ENCODE peak calls at places on chromosome 2, in four cellular contexts. V is K562, N is dorsolateral prefrontal cortex, H is HCT116. I is an unnamed sample.
A peak's percentile ranks its signal among the peaks of the same experiment; 100 is the strongest.

GRCh38 chr2:204060896-204061640 is 124.5 kb downstream of the ICOS start:
- DNase-seq in V (no peak), N (no peak), H (no peak), I (no peak)

GRCh38 chr2:88199912-88200682 is 30.0 kb downstream of the THNSL2 start:
- DNase-seq in V (peak; percentile 40), N (no peak), H (no peak), I (peak; percentile 88)

GRCh38 chr2:235729182-235729929 is 235.5 kb downstream of the AGAP1 start:
- DNase-seq in V (no peak), N (no peak), H (no peak), I (no peak)

GRCh38 chr2:138219961-138220360 is 255.7 kb downstream of the HNMT start:
- DNase-seq in V (no peak), N (no peak), H (no peak), I (no peak)

GRCh38 chr2:42659601-42660000 is 91.2 kb downstream of the MTA3 start:
- DNase-seq in V (no peak), N (no peak), H (no peak), I (no peak)

GRCh38 chr2:169714699-169715098 is 18.9 kb upstream of the KLHL23 start:
- DNase-seq in V (no peak), N (no peak), H (no peak), I (no peak)

GRCh38 chr2:43611987-43612894 is 16.4 kb upstream of the THADA start:
- DNase-seq in V (peak; percentile 81), N (peak; percentile 18), H (peak; percentile 74), I (no peak)

GRCh38 chr2:129912066-129912820 is 67.2 kb upstream of the RAB6C start:
- DNase-seq in V (no peak), N (no peak), H (no peak), I (peak; percentile 16)

GRCh38 chr2:104768694-104769093 is 85.2 kb upstream of the POU3F3 start:
- DNase-seq in V (no peak), N (no peak), H (no peak), I (no peak)

GRCh38 chr2:202030676-202031075 is 3.0 kb upstream of the FZD7 start:
- DNase-seq in V (no peak), N (no peak), H (no peak), I (no peak)

GRCh38 chr2:225526731-225527427 is 127.4 kb downstream of the NYAP2 start:
- DNase-seq in V (no peak), N (peak; percentile 9), H (no peak), I (no peak)

GRCh38 chr2:53403836-53404413 is 363.7 kb upstream of the CHAC2 start:
- DNase-seq in V (no peak), N (no peak), H (peak; percentile 74), I (no peak)

GRCh38 chr2:15959331-15960153 is 19.2 kb downstream of the MYCN start:
- DNase-seq in V (no peak), N (no peak), H (no peak), I (no peak)

GRCh38 chr2:152743004-152743403 is 24.6 kb downstream of the ARL6IP6 start:
- DNase-seq in V (peak; percentile 20), N (no peak), H (peak; percentile 8), I (no peak)

GRCh38 chr2:191917430-191917881 is 70.6 kb upstream of the CAVIN2 start:
- DNase-seq in V (no peak), N (no peak), H (no peak), I (no peak)

GRCh38 chr2:241514545-241514944 is 6.2 kb upstream of the STK25 start:
- DNase-seq in V (no peak), N (no peak), H (no peak), I (no peak)

GRCh38 chr2:225893151-225893550 is 493.6 kb downstream of the NYAP2 start:
- DNase-seq in V (no peak), N (no peak), H (no peak), I (no peak)

GRCh38 chr2:109380502-109381326 is 233.1 kb downstream of the SEPTIN10 start:
- DNase-seq in V (no peak), N (peak; percentile 2), H (no peak), I (peak; percentile 10)

GRCh38 chr2:200615247-200615646 is 29.4 kb downstream of the AOX1 start:
- DNase-seq in V (no peak), N (no peak), H (no peak), I (no peak)

GRCh38 chr2:100832885-100833284 is 12.9 kb downstream of the NPAS2 start:
- DNase-seq in V (no peak), N (no peak), H (no peak), I (no peak)

GRCh38 chr2:64634338-64635267 is 19.1 kb downstream of the SERTAD2 start:
- DNase-seq in V (peak; percentile 29), N (no peak), H (no peak), I (no peak)

GRCh38 chr2:65228249-65228750 is 669 bp downstream of the ACTR2 start:
- DNase-seq in V (no peak), N (no peak), H (no peak), I (no peak)

GRCh38 chr2:217964658-217965161 is 38.1 kb downstream of the TNS1 start:
- DNase-seq in V (no peak), N (no peak), H (no peak), I (no peak)

GRCh38 chr2:144693179-144693578 is 173.3 kb upstream of the ZEB2 start:
- DNase-seq in V (no peak), N (no peak), H (no peak), I (no peak)

GRCh38 chr2:144325086-144325485 is 194.8 kb downstream of the ZEB2 start:
- DNase-seq in V (no peak), N (no peak), H (no peak), I (no peak)

GRCh38 chr2:46269545-46270273 is 27.5 kb upstream of the EPAS1 start:
- DNase-seq in V (peak; percentile 59), N (no peak), H (no peak), I (no peak)

GRCh38 chr2:46266134-46266533 is 31.1 kb upstream of the EPAS1 start:
- DNase-seq in V (no peak), N (no peak), H (no peak), I (no peak)

GRCh38 chr2:46268986-46269385 is 28.2 kb upstream of the EPAS1 start:
- DNase-seq in V (no peak), N (no peak), H (no peak), I (no peak)

GRCh38 chr2:46268196-46268595 is 29.0 kb upstream of the EPAS1 start:
- DNase-seq in V (no peak), N (no peak), H (no peak), I (no peak)

GRCh38 chr2:46267616-46268015 is 29.6 kb upstream of the EPAS1 start:
- DNase-seq in V (no peak), N (no peak), H (no peak), I (no peak)
- H3K27ac ChIP-seq in V (no peak overlapping the region), N (no peak overlapping the region), H (no peak overlapping the region), I (peak overlapping the region; percentile 9)

GRCh38 chr2:47150175-47150574 is 4.9 kb downstream of the STPG4 start:
- DNase-seq in V (no peak), N (no peak), H (no peak), I (no peak)

GRCh38 chr2:47158576-47158975 is 3.5 kb upstream of the STPG4 start:
- DNase-seq in V (no peak), N (no peak), H (no peak), I (no peak)

GRCh38 chr2:47155091-47155876 is at the start of gene STPG4:
- DNase-seq in V (no peak), N (no peak), H (no peak), I (no peak)

GRCh38 chr2:47147011-47147410 is 8.1 kb downstream of the STPG4 start:
- DNase-seq in V (no peak), N (no peak), H (no peak), I (no peak)

GRCh38 chr2:47152803-47153202 is 2.3 kb downstream of the STPG4 start:
- DNase-seq in V (no peak), N (no peak), H (no peak), I (no peak)
- TF ChIP-seq CTCF in V (no peak), N (no peak), H (no peak), I (no peak)

DNA sequence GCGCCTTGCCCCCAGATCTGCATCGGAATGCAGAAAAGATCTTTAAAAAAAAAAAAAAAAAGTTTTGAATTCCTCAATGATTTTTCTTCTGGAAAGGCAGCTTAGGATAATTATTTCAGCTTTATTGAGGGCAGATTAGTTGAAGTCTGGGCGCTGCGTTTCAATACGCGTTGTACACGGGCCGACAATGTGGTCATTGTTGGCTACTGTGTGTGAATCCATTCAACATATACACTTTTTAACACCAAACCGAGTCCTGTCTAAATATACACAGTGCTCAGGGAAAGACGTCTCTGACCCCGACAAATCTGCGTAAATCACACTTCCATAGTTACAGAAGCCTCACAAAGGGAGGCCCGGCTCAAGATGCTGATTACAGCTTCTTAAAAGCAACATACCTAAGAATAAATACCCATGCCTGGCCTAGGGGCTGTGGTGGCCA is 1.4 kb upstream of the SIX3 start:
- DNase-seq in V (no peak), N (no peak), H (no peak), I (no peak)
- H3K27me3 ChIP-seq in V (peaks cover 34% of the 10 kb centered on the region), N (peaks cover 86% of the 10 kb centered on the region), H (no peaks in the 10 kb centered on the region), I (peaks cover 98% of the 10 kb centered on the region)

GRCh38 chr2:136248907-136249306 is 131.0 kb upstream of the CXCR4 start:
- DNase-seq in V (no peak), N (no peak), H (no peak), I (no peak)

GRCh38 chr2:136246086-136246669 is 128.2 kb upstream of the CXCR4 start:
- DNase-seq in V (no peak), N (no peak), H (peak; percentile 53), I (peak; percentile 76)

GRCh38 chr2:136251777-136252477 is 134.0 kb upstream of the CXCR4 start:
- DNase-seq in V (no peak), N (no peak), H (no peak), I (no peak)

GRCh38 chr2:136247204-136247990 is 129.4 kb upstream of the CXCR4 start:
- DNase-seq in V (peak; percentile 10), N (no peak), H (no peak), I (no peak)

GRCh38 chr2:136248242-136248641 is 130.3 kb upstream of the CXCR4 start:
- DNase-seq in V (no peak), N (no peak), H (peak; percentile 41), I (no peak)
- H3K27ac ChIP-seq in V (no peak overlapping the region), N (no peak overlapping the region), H (no peak overlapping the region), I (no peak overlapping the region)

I was measured in left lung.